ENCODE peak calls at places on chromosomes 13 and 19, in nine cellular contexts. R is A549; T is colonic mucosa; Y is astrocyte; J is ascending aorta; I is cardiac muscle cell; U is breast epithelium; C is CD8-positive, alpha-beta memory T cell; E is fibroblast of lung. B is an unnamed sample.

GRCh38 chr19:33152178-33152577 is 20.3 kb downstream of the WDR88 start:
- DNase-seq in R (no peak), T (no peak), Y (no peak), J (no peak), I (peak), U (no peak), C (no peak), E (peak), B (no peak)

GRCh38 chr19:5078666-5079409 is 109.9 kb downstream of the KDM4B start:
- DNase-seq in R (no peak), T (no peak), Y (no peak), J (no peak), I (no peak), U (no peak), C (no peak), E (no peak), B (no peak)

GRCh38 chr19:45402469-45403070 is 2.3 kb downstream of the PPP1R13L start:
- DNase-seq in R (peak), T (peak), Y (no peak), J (no peak), I (peak), U (peak), C (no peak), E (no peak), B (no peak)

GRCh38 chr13:29441301-29441700 is 154.2 kb downstream of the SLC7A1 start:
- DNase-seq in R (no peak), T (no peak), Y (no peak), J (no peak), I (no peak), U (no peak), C (no peak), E (no peak), B (no peak)

GRCh38 chr19:51564791-51565190 is 6.3 kb upstream of the ZNF175 start:
- DNase-seq in R (no peak), T (no peak), Y (no peak), J (no peak), I (no peak), U (no peak), C (no peak), E (no peak), B (no peak)

GRCh38 chr13:97359181-97360057 is 74.5 kb upstream of the RAP2A start:
- DNase-seq in R (peak), T (peak), Y (peak), J (no peak), I (peak), U (no peak), C (peak), E (peak), B (peak)

GRCh38 chr19:19110410-19111137 is 27.7 kb downstream of the TMEM161A start:
- DNase-seq in R (no peak), T (no peak), Y (no peak), J (no peak), I (peak), U (no peak), C (no peak), E (no peak), B (no peak)

GRCh38 chr19:55588738-55589137 is 8.1 kb upstream of the ZNF579 start:
- DNase-seq in R (no peak), T (no peak), Y (no peak), J (no peak), I (no peak), U (no peak), C (no peak), E (no peak), B (no peak)

GRCh38 chr19:18109363-18109730 is 11.8 kb downstream of the MAST3 start:
- DNase-seq in R (no peak), T (peak), Y (no peak), J (no peak), I (no peak), U (no peak), C (no peak), E (no peak), B (no peak)

GRCh38 chr13:66180806-66181205 is 1049.3 kb downstream of the PCDH9 start:
- DNase-seq in R (no peak), T (no peak), Y (no peak), J (no peak), I (no peak), U (no peak), C (no peak), E (peak), B (no peak)

GRCh38 chr13:29310806-29311205 is 284.7 kb downstream of the SLC7A1 start:
- DNase-seq in R (no peak), T (no peak), Y (no peak), J (no peak), I (no peak), U (no peak), C (no peak), E (no peak), B (no peak)

GRCh38 chr19:1266116-1266817 is 2.9 kb upstream of the CIRBP start:
- DNase-seq in R (peak), T (peak), Y (peak), J (peak), I (peak), U (peak), C (peak), E (peak), B (peak)

GRCh38 chr19:4206818-4207484 is 22.4 kb upstream of the EBI3 start:
- DNase-seq in R (peak), T (no peak), Y (no peak), J (no peak), I (peak), U (no peak), C (no peak), E (peak), B (peak)

GRCh38 chr19:28063702-28064101 is 1149.2 kb downstream of the UQCRFS1 start:
- DNase-seq in R (no peak), T (no peak), Y (no peak), J (no peak), I (no peak), U (no peak), C (no peak), E (no peak), B (no peak)

GRCh38 chr13:73828811-73829210 is 305.4 kb downstream of the KLF12 start:
- DNase-seq in R (no peak), T (no peak), Y (no peak), J (no peak), I (no peak), U (no peak), C (no peak), E (no peak), B (no peak)

GRCh38 chr19:13347351-13347750 is 158.9 kb downstream of the CACNA1A start:
- DNase-seq in R (no peak), T (no peak), Y (no peak), J (no peak), I (no peak), U (no peak), C (no peak), E (no peak), B (no peak)

GRCh38 chr19:41263850-41264580 is at the start of gene HNRNPUL1:
- DNase-seq in R (peak), T (peak), Y (peak), J (peak), I (peak), U (peak), C (peak), E (peak), B (peak)
- H3K4me3 ChIP-seq in R (peak), T (peak), Y (peak), J (peak), I (peak), U (peak), C (peak), E (peak), B (peak)

GRCh38 chr19:48794291-48794690 is 16.5 kb downstream of the BCAT2 start:
- DNase-seq in R (no peak), T (no peak), Y (no peak), J (no peak), I (no peak), U (no peak), C (no peak), E (no peak), B (no peak)
- H3K4me3 ChIP-seq in R (no peak), T (no peak), Y (no peak), J (no peak), I (no peak), U (no peak), C (no peak), E (no peak), B (no peak)

DNA sequence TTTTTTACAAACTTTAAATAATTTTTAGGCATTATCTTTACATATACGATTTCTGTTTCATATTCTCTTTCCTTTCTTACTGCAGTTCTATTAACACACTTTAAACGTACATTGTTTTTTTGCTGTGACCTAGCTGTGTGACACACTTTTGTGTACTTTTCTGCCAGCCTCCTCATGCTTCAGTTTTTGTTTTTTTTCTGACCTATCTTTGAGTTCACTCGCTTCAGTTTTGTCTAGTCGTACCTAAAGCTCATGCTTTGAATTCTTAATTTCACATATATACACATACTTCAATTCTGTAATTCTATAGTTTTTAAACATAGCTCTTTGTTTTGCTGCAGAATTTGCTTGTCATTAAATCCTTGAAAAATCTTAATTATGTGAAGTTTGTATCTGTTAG is 150.4 kb downstream of the PDS5B start:
- DNase-seq in R (no peak), T (no peak), Y (no peak), J (no peak), I (no peak), U (no peak), C (no peak), E (peak), B (no peak)
- H3K4me3 ChIP-seq in R (no peak), T (peak), Y (no peak), J (peak), I (no peak), U (peak), C (no peak), E (peak), B (peak)

DNA sequence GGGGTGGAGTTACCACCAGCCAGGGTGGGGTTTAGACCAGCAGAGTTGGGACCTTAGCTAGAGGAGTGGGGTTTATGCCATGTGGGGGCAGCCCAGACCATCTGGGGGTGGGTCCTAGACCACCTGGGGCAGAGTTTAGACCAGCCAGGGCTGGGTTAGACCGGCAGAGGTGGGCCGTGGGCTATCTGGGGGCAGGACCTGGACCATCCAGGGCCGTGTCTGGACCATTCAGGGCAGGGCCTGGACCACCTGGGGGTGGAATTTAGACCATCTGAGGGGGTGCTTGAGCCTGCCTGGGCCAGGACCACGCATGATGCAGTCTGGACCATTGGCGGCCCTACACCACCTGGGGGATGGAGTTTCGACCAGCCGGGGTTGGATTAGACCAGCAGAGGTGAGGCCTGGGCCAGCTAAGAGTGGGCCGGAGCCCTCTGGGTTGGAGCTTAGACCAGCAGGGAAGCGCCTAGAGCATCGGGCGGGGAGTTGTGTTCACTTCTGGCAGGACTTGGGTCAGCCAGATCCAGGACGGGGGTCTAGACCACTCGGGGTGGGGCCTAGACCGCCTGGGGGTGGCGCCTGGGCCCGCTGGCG is 9.9 kb upstream of the CACNG6 start:
- DNase-seq in R (no peak), T (no peak), Y (no peak), J (no peak), I (no peak), U (no peak), C (no peak), E (no peak), B (no peak)
- H3K4me3 ChIP-seq in R (peak), T (no peak), Y (no peak), J (no peak), I (no peak), U (peak), C (no peak), E (no peak), B (no peak)

GRCh38 chr19:50419580-50420035 is 870 bp downstream of the SPIB start:
- DNase-seq in R (no peak), T (no peak), Y (no peak), J (no peak), I (no peak), U (no peak), C (no peak), E (no peak), B (no peak)
- H3K4me3 ChIP-seq in R (no peak), T (peak), Y (no peak), J (no peak), I (no peak), U (no peak), C (no peak), E (no peak), B (peak)

DNA sequence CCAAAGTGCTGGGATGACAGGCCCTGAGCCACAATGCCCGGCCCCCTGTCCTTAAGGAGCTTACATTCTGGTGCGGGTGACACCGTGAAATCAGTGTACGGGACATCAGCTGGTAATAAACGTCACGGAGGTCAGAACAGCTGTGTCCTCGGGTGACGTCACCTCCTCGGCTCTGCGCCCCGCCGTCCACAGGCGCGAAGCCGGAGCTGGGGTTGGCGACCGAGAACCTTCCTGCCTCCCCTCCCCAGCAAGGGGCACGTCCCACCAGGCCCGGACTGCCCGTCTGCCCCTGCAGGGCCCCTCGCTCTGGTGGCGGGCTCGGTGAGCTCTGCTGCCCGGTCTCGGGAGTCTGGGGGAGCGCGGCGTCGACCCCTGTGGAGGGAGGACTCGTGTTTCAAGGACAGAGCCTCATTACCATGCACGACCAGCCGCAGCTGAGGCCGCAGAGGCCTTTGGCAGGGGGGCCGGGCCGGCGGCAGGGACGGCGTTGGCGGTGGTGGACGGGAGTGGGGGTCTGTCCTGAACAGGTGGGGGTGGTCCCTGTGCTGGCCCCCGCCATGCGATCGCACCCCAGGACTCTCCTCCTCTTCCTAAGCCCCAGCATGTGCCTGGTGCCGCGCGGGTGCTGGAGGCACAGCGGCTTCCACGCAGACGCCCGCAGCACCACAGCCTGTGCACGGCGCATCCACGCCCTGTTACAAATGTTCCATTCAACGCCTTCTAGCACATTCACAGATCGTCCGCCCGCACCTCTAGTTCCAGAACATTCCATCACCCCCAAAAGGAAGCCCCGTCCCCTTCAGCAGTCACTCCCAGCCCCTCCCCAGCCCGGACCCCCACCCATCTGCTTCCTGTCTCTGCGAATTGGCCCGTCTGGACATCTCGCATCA is 5.4 kb downstream of the LINGO3 start:
- DNase-seq in R (no peak), T (no peak), Y (peak), J (peak), I (peak), U (no peak), C (no peak), E (peak), B (no peak)
- H3K4me3 ChIP-seq in R (no peak), T (no peak), Y (peak), J (peak), I (no peak), U (no peak), C (no peak), E (no peak), B (no peak)

DNA sequence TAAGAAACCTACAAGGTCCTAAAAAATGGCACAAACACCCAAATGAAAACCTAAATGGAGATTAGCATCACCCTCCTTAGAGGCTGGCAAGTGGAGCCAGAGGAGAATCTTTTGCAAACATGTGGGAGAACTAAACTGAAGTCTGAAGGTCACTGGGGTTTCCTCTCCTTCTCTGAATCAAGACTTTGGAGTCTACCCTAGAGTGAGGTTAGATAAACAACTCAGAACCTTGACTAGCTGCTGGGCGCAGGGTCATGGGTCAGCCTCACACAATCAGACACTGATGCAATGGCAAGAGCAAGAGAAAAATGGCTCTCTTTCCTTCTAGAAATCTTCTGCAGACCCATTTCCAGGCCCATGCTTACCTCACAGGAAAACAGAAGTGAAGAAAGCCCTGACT is 165.8 kb downstream of the KCTD12 start:
- DNase-seq in R (no peak), T (no peak), Y (no peak), J (no peak), I (no peak), U (no peak), C (no peak), E (no peak), B (no peak)
- H3K4me3 ChIP-seq in R (no peak), T (no peak), Y (no peak), J (no peak), I (no peak), U (no peak), C (no peak), E (no peak), B (no peak)

GRCh38 chr13:114161028-114161556 is 18.0 kb upstream of the CFAP97D2 start:
- DNase-seq in R (no peak), T (no peak), Y (peak), J (peak), I (no peak), U (no peak), C (no peak), E (no peak), B (no peak)

GRCh38 chr13:114164027-114164426 is 15.0 kb upstream of the CFAP97D2 start:
- DNase-seq in R (no peak), T (no peak), Y (no peak), J (peak), I (no peak), U (no peak), C (no peak), E (no peak), B (no peak)

GRCh38 chr13:114164681-114165429 is 14.2 kb upstream of the CFAP97D2 start:
- DNase-seq in R (no peak), T (no peak), Y (no peak), J (peak), I (no peak), U (no peak), C (no peak), E (no peak), B (no peak)

GRCh38 chr13:114162533-114162922 is 16.5 kb upstream of the CFAP97D2 start:
- DNase-seq in R (no peak), T (no peak), Y (no peak), J (no peak), I (no peak), U (no peak), C (no peak), E (no peak), B (no peak)

GRCh38 chr13:114161644-114162532 is 17.2 kb upstream of the CFAP97D2 start:
- DNase-seq in R (no peak), T (peak), Y (peak), J (peak), I (peak), U (no peak), C (peak), E (peak), B (no peak)
- H3K4me3 ChIP-seq in R (no peak), T (no peak), Y (no peak), J (peak), I (no peak), U (no peak), C (peak), E (no peak), B (no peak)

DNA sequence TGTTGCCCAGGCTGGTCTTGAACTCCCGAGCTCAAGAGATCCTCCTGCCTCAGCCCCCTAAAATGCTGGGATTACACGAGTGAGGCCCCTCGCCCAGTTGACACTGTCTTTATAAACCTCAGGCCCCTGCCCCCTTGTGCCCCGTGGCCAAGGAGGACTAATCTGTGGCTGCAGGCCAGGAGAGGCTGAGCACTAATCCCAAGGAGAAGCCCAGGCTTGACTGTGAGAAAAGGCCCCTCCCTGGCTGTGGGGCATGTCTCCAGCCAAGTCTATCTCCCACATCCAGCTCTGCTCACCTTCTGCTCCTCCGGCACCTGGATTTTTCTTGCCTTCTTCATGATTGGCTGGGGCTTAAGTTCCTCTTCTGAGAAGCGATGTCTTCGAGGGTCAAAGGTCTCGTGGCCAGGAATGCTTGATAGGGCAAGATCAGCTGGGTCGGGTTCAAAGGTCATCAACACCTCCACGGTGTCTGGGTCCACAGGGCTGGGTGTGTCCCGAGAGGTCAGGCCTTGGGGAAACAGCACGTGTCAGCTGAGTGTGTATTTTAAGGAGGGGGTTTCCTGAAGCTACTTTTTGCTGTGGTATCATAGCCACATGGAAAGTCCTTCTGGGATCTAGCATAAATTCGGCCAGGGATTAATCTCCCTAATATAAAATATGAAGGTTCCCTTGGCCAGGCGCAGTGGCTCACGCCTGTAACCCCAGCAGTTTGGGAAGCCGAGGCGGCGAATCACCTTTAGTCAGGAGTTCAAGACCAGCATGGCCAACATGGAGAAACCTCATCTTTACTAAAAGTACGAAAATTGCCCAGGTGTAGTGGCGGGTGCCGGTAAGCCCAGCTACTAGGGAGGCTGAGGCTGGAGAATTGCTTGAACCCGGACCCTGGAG is 3.8 kb downstream of the DBP start:
- DNase-seq in R (no peak), T (peak), Y (no peak), J (no peak), I (no peak), U (no peak), C (no peak), E (no peak), B (no peak)
- H3K4me3 ChIP-seq in R (no peak), T (no peak), Y (no peak), J (peak), I (no peak), U (no peak), C (peak), E (no peak), B (peak)

GRCh38 chr19:10748924-10749434 is 31.1 kb downstream of the DNM2 start:
- DNase-seq in R (peak), T (peak), Y (peak), J (no peak), I (peak), U (no peak), C (no peak), E (no peak), B (no peak)
- H3K4me3 ChIP-seq in R (peak), T (no peak), Y (no peak), J (no peak), I (no peak), U (no peak), C (no peak), E (no peak), B (no peak)